ENCODE peak calls at places on chromosome 18, in nine cellular contexts. One of them, this sample, is unnamed.

GRCh38 chr18:5414546-5414945 is 119.0 kb upstream of the ZBTB14 start:
- DNase-seq in kidney epithelial cell: no peak
- DNase-seq in Calu3: no peak
- DNase-seq in uterus: no peak
- DNase-seq in AG10803: no peak
- DNase-seq in fibroblast of pulmonary artery: no peak
- DNase-seq in activated B cell treated with CpG ODN at 0.5 μM for 24 hours: no peak
- DNase-seq in CD4-positive, alpha-beta T cell: no peak
- DNase-seq in GM12865: no peak
- DNase-seq in this sample: no peak

GRCh38 chr18:63730788-63731187 is 28.0 kb downstream of the SERPINB11 start:
- DNase-seq in kidney epithelial cell: no peak
- DNase-seq in Calu3: no peak
- DNase-seq in uterus: no peak
- DNase-seq in AG10803: no peak
- DNase-seq in fibroblast of pulmonary artery: no peak
- DNase-seq in activated B cell treated with CpG ODN at 0.5 μM for 24 hours: no peak
- DNase-seq in CD4-positive, alpha-beta T cell: no peak
- DNase-seq in GM12865: no peak
- DNase-seq in this sample: no peak

GRCh38 chr18:459801-460200 is 40.7 kb downstream of the COLEC12 start:
- DNase-seq in kidney epithelial cell: no peak
- DNase-seq in Calu3: no peak
- DNase-seq in uterus: no peak
- DNase-seq in AG10803: no peak
- DNase-seq in fibroblast of pulmonary artery: no peak
- DNase-seq in activated B cell treated with CpG ODN at 0.5 μM for 24 hours: no peak
- DNase-seq in CD4-positive, alpha-beta T cell: no peak
- DNase-seq in GM12865: no peak
- DNase-seq in this sample: no peak

GRCh38 chr18:35049111-35050003 is 8.1 kb downstream of the MAPRE2 start:
- DNase-seq in kidney epithelial cell: no peak
- DNase-seq in Calu3: no peak
- DNase-seq in uterus: no peak
- DNase-seq in AG10803: no peak
- DNase-seq in fibroblast of pulmonary artery: no peak
- DNase-seq in activated B cell treated with CpG ODN at 0.5 μM for 24 hours: no peak
- DNase-seq in CD4-positive, alpha-beta T cell: no peak
- DNase-seq in GM12865: peak; percentile 39
- DNase-seq in this sample: no peak

GRCh38 chr18:24600076-24600654 is 139.7 kb downstream of the HRH4 start:
- DNase-seq in kidney epithelial cell: no peak
- DNase-seq in Calu3: peak; percentile 22
- DNase-seq in uterus: no peak
- DNase-seq in AG10803: peak; percentile 61
- DNase-seq in fibroblast of pulmonary artery: peak; percentile 76
- DNase-seq in activated B cell treated with CpG ODN at 0.5 μM for 24 hours: no peak
- DNase-seq in CD4-positive, alpha-beta T cell: no peak
- DNase-seq in GM12865: peak; percentile 36
- DNase-seq in this sample: no peak

GRCh38 chr18:1708006-1708405 is 803.3 kb downstream of the ADCYAP1 start:
- DNase-seq in kidney epithelial cell: peak; percentile 1
- DNase-seq in Calu3: no peak
- DNase-seq in uterus: no peak
- DNase-seq in AG10803: no peak
- DNase-seq in fibroblast of pulmonary artery: no peak
- DNase-seq in activated B cell treated with CpG ODN at 0.5 μM for 24 hours: no peak
- DNase-seq in CD4-positive, alpha-beta T cell: no peak
- DNase-seq in GM12865: no peak
- DNase-seq in this sample: no peak

GRCh38 chr18:74290831-74291770 is 662 bp downstream of the CYB5A start:
- DNase-seq in kidney epithelial cell: no peak
- DNase-seq in Calu3: peak; percentile 74
- DNase-seq in uterus: peak; percentile 37
- DNase-seq in AG10803: no peak
- DNase-seq in fibroblast of pulmonary artery: peak; percentile 20
- DNase-seq in activated B cell treated with CpG ODN at 0.5 μM for 24 hours: no peak
- DNase-seq in CD4-positive, alpha-beta T cell: no peak
- DNase-seq in GM12865: peak; percentile 7
- DNase-seq in this sample: peak; percentile 69

GRCh38 chr18:43571078-43571689 is 293.9 kb upstream of the SYT4 start:
- DNase-seq in kidney epithelial cell: no peak
- DNase-seq in Calu3: peak; percentile 42
- DNase-seq in uterus: no peak
- DNase-seq in AG10803: peak; percentile 50
- DNase-seq in fibroblast of pulmonary artery: peak; percentile 72
- DNase-seq in activated B cell treated with CpG ODN at 0.5 μM for 24 hours: no peak
- DNase-seq in CD4-positive, alpha-beta T cell: no peak
- DNase-seq in GM12865: peak; percentile 62
- DNase-seq in this sample: no peak

GRCh38 chr18:66005831-66006588 is 255.2 kb downstream of the CDH7 start:
- DNase-seq in kidney epithelial cell: no peak
- DNase-seq in Calu3: no peak
- DNase-seq in uterus: no peak
- DNase-seq in AG10803: no peak
- DNase-seq in fibroblast of pulmonary artery: no peak
- DNase-seq in activated B cell treated with CpG ODN at 0.5 μM for 24 hours: no peak
- DNase-seq in CD4-positive, alpha-beta T cell: no peak
- DNase-seq in GM12865: no peak
- DNase-seq in this sample: no peak

GRCh38 chr18:62452280-62452824 is 70.5 kb upstream of the ZCCHC2 start:
- DNase-seq in kidney epithelial cell: no peak
- DNase-seq in Calu3: peak; percentile 35
- DNase-seq in uterus: no peak
- DNase-seq in AG10803: peak; percentile 27
- DNase-seq in fibroblast of pulmonary artery: peak; percentile 61
- DNase-seq in activated B cell treated with CpG ODN at 0.5 μM for 24 hours: no peak
- DNase-seq in CD4-positive, alpha-beta T cell: no peak
- DNase-seq in GM12865: no peak
- DNase-seq in this sample: no peak

GRCh38 chr18:28366667-28367066 is 189.7 kb upstream of the CDH2 start:
- DNase-seq in kidney epithelial cell: no peak
- DNase-seq in Calu3: no peak
- DNase-seq in uterus: no peak
- DNase-seq in AG10803: no peak
- DNase-seq in fibroblast of pulmonary artery: no peak
- DNase-seq in activated B cell treated with CpG ODN at 0.5 μM for 24 hours: no peak
- DNase-seq in CD4-positive, alpha-beta T cell: no peak
- DNase-seq in GM12865: no peak
- DNase-seq in this sample: no peak

GRCh38 chr18:48893559-48894265 is 57.1 kb downstream of the SMAD7 start:
- DNase-seq in kidney epithelial cell: no peak
- DNase-seq in Calu3: no peak
- DNase-seq in uterus: no peak
- DNase-seq in AG10803: no peak
- DNase-seq in fibroblast of pulmonary artery: no peak
- DNase-seq in activated B cell treated with CpG ODN at 0.5 μM for 24 hours: peak; percentile 11
- DNase-seq in CD4-positive, alpha-beta T cell: no peak
- DNase-seq in GM12865: no peak
- DNase-seq in this sample: no peak

GRCh38 chr18:41144444-41144843 is 810.6 kb upstream of the PIK3C3 start:
- DNase-seq in kidney epithelial cell: peak; percentile 38
- DNase-seq in Calu3: no peak
- DNase-seq in uterus: no peak
- DNase-seq in AG10803: peak; percentile 81
- DNase-seq in fibroblast of pulmonary artery: peak; percentile 83
- DNase-seq in activated B cell treated with CpG ODN at 0.5 μM for 24 hours: no peak
- DNase-seq in CD4-positive, alpha-beta T cell: no peak
- DNase-seq in GM12865: no peak
- DNase-seq in this sample: no peak

GRCh38 chr18:76496200-76496890 is 1.3 kb upstream of the ZNF516 start:
- DNase-seq in kidney epithelial cell: no peak
- DNase-seq in Calu3: peak; percentile 49
- DNase-seq in uterus: peak; percentile 86
- DNase-seq in AG10803: peak; percentile 71
- DNase-seq in fibroblast of pulmonary artery: peak; percentile 88
- DNase-seq in activated B cell treated with CpG ODN at 0.5 μM for 24 hours: no peak
- DNase-seq in CD4-positive, alpha-beta T cell: peak; percentile 47
- DNase-seq in GM12865: peak; percentile 31
- DNase-seq in this sample: peak; percentile 51

GRCh38 chr18:54888933-54889332 is 60.7 kb downstream of the RAB27B start:
- DNase-seq in kidney epithelial cell: no peak
- DNase-seq in Calu3: no peak
- DNase-seq in uterus: no peak
- DNase-seq in AG10803: peak; percentile 71
- DNase-seq in fibroblast of pulmonary artery: peak; percentile 62
- DNase-seq in activated B cell treated with CpG ODN at 0.5 μM for 24 hours: no peak
- DNase-seq in CD4-positive, alpha-beta T cell: no peak
- DNase-seq in GM12865: no peak
- DNase-seq in this sample: no peak

DNA sequence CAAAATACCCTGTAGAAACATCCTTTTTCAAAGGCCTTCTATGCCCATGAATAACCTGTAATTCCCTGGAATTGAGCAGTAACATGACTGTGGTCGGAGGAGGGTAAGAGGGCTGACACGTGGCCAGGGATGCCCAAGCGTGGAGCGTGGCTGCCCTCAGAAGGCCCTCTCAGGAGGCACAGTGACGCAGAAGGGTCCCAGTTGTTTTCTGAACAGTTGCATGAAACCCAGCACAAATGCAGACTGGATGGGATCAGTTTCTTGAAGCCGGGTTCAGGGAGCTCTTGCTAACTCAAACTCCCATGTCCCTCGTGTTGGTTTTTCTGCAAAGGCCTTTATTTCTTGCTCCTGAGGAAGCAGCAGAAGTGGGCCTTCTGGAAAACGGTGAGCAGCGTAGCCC is 237.0 kb downstream of the ALPK2 start:
- DNase-seq in kidney epithelial cell: no peak
- DNase-seq in Calu3: no peak
- DNase-seq in uterus: no peak
- DNase-seq in AG10803: peak; percentile 6
- DNase-seq in fibroblast of pulmonary artery: no peak
- DNase-seq in activated B cell treated with CpG ODN at 0.5 μM for 24 hours: no peak
- DNase-seq in CD4-positive, alpha-beta T cell: no peak
- DNase-seq in GM12865: no peak
- DNase-seq in this sample: no peak
- TF ChIP-seq CTCF in kidney epithelial cell: no peak
- TF ChIP-seq CTCF in Calu3: no peak
- TF ChIP-seq CTCF in uterus: no peak
- TF ChIP-seq CTCF in AG10803: peak; percentile 2
- TF ChIP-seq CTCF in fibroblast of pulmonary artery: no peak
- TF ChIP-seq CTCF in activated B cell treated with CpG ODN at 0.5 μM for 24 hours: no peak
- TF ChIP-seq CTCF in CD4-positive, alpha-beta T cell: no peak
- TF ChIP-seq CTCF in GM12865: no peak
- TF ChIP-seq CTCF in this sample: no peak

DNA sequence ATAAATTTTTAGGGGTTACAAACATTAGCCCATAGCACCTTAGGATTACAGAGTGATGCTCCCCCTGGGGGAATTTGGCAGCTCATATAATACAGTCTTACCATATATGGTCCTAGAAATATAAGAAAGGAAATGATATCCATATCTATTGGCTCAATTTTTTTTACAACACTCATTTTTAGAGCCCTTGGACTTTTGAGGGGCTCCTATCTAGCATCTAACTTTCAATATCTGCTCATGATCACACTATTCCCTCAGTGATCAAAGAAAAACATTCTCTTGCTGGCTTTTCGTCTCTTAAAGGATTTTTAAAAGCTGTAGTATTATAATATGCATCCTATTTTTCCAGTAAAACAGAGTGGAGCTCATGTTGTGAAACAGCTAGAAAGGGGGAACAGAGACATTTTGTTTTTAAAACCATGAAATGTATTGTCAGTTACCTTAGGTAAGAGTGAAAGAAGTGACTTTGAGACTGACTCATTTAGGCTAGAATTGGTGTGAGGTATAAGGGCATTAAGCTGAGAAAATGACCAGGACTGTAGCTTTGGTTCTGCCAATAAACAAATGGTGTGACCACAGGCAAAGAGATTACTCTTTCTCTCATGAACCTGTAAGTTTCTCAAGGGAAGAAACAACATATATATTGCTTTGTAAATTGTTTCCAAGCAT is 65.8 kb downstream of the ALPK2 start:
- DNase-seq in kidney epithelial cell: no peak
- DNase-seq in Calu3: no peak
- DNase-seq in uterus: no peak
- DNase-seq in AG10803: no peak
- DNase-seq in fibroblast of pulmonary artery: no peak
- DNase-seq in activated B cell treated with CpG ODN at 0.5 μM for 24 hours: no peak
- DNase-seq in CD4-positive, alpha-beta T cell: no peak
- DNase-seq in GM12865: peak; percentile 89
- DNase-seq in this sample: no peak
- TF ChIP-seq CTCF in kidney epithelial cell: no peak
- TF ChIP-seq CTCF in Calu3: no peak
- TF ChIP-seq CTCF in uterus: no peak
- TF ChIP-seq CTCF in AG10803: no peak
- TF ChIP-seq CTCF in fibroblast of pulmonary artery: no peak
- TF ChIP-seq CTCF in activated B cell treated with CpG ODN at 0.5 μM for 24 hours: no peak
- TF ChIP-seq CTCF in CD4-positive, alpha-beta T cell: no peak
- TF ChIP-seq CTCF in GM12865: peak; percentile 8
- TF ChIP-seq CTCF in this sample: no peak

GRCh38 chr18:12239426-12239825 is 14.7 kb upstream of the CIDEA start:
- DNase-seq in kidney epithelial cell: no peak
- DNase-seq in Calu3: no peak
- DNase-seq in uterus: no peak
- DNase-seq in AG10803: peak; percentile 32
- DNase-seq in fibroblast of pulmonary artery: no peak
- DNase-seq in activated B cell treated with CpG ODN at 0.5 μM for 24 hours: no peak
- DNase-seq in CD4-positive, alpha-beta T cell: no peak
- DNase-seq in GM12865: no peak
- DNase-seq in this sample: no peak

GRCh38 chr18:12234451-12235190 is 19.5 kb upstream of the CIDEA start:
- DNase-seq in kidney epithelial cell: no peak
- DNase-seq in Calu3: no peak
- DNase-seq in uterus: no peak
- DNase-seq in AG10803: no peak
- DNase-seq in fibroblast of pulmonary artery: no peak
- DNase-seq in activated B cell treated with CpG ODN at 0.5 μM for 24 hours: no peak
- DNase-seq in CD4-positive, alpha-beta T cell: no peak
- DNase-seq in GM12865: no peak
- DNase-seq in this sample: no peak

GRCh38 chr18:12236141-12236540 is 18.0 kb upstream of the CIDEA start:
- DNase-seq in kidney epithelial cell: no peak
- DNase-seq in Calu3: no peak
- DNase-seq in uterus: no peak
- DNase-seq in AG10803: no peak
- DNase-seq in fibroblast of pulmonary artery: no peak
- DNase-seq in activated B cell treated with CpG ODN at 0.5 μM for 24 hours: no peak
- DNase-seq in CD4-positive, alpha-beta T cell: no peak
- DNase-seq in GM12865: no peak
- DNase-seq in this sample: no peak

GRCh38 chr18:12238861-12239260 is 15.3 kb upstream of the CIDEA start:
- DNase-seq in kidney epithelial cell: no peak
- DNase-seq in Calu3: no peak
- DNase-seq in uterus: no peak
- DNase-seq in AG10803: peak; percentile 17
- DNase-seq in fibroblast of pulmonary artery: peak; percentile 37
- DNase-seq in activated B cell treated with CpG ODN at 0.5 μM for 24 hours: no peak
- DNase-seq in CD4-positive, alpha-beta T cell: no peak
- DNase-seq in GM12865: no peak
- DNase-seq in this sample: no peak

GRCh38 chr18:12236934-12237832 is 17.0 kb upstream of the CIDEA start:
- DNase-seq in kidney epithelial cell: no peak
- DNase-seq in Calu3: peak; percentile 90
- DNase-seq in uterus: peak; percentile 65
- DNase-seq in AG10803: peak; percentile 51
- DNase-seq in fibroblast of pulmonary artery: peak; percentile 66
- DNase-seq in activated B cell treated with CpG ODN at 0.5 μM for 24 hours: peak; percentile 68
- DNase-seq in CD4-positive, alpha-beta T cell: peak; percentile 13
- DNase-seq in GM12865: peak; percentile 87
- DNase-seq in this sample: peak; percentile 83
- TF ChIP-seq CTCF in kidney epithelial cell: peak; percentile 95
- TF ChIP-seq CTCF in Calu3: peak; percentile 83
- TF ChIP-seq CTCF in uterus: peak; percentile 67
- TF ChIP-seq CTCF in AG10803: peak; percentile 78
- TF ChIP-seq CTCF in fibroblast of pulmonary artery: peak; percentile 89
- TF ChIP-seq CTCF in activated B cell treated with CpG ODN at 0.5 μM for 24 hours: no peak
- TF ChIP-seq CTCF in CD4-positive, alpha-beta T cell: peak; percentile 76
- TF ChIP-seq CTCF in GM12865: peak; percentile 91
- TF ChIP-seq CTCF in this sample: peak; percentile 95

GRCh38 chr18:46320297-46320696 is 216.1 kb downstream of the HAUS1 start:
- DNase-seq in kidney epithelial cell: no peak
- DNase-seq in Calu3: no peak
- DNase-seq in uterus: no peak
- DNase-seq in AG10803: no peak
- DNase-seq in fibroblast of pulmonary artery: no peak
- DNase-seq in activated B cell treated with CpG ODN at 0.5 μM for 24 hours: no peak
- DNase-seq in CD4-positive, alpha-beta T cell: no peak
- DNase-seq in GM12865: no peak
- DNase-seq in this sample: no peak
- TF ChIP-seq CTCF in kidney epithelial cell: no peak
- TF ChIP-seq CTCF in Calu3: no peak
- TF ChIP-seq CTCF in uterus: no peak
- TF ChIP-seq CTCF in AG10803: no peak
- TF ChIP-seq CTCF in fibroblast of pulmonary artery: no peak
- TF ChIP-seq CTCF in activated B cell treated with CpG ODN at 0.5 μM for 24 hours: no peak
- TF ChIP-seq CTCF in CD4-positive, alpha-beta T cell: no peak
- TF ChIP-seq CTCF in GM12865: peak; percentile 2
- TF ChIP-seq CTCF in this sample: no peak